ENCODE peak calls at places on chromosomes 6 and 20, in four cellular contexts. X, E, S and V are unnamed samples.

GRCh38 chr20:57592263-57593092 is 27.7 kb downstream of the ZBP1 start:
- DNase-seq in X (no peak), E (no peak), S (no peak), V (no peak)

GRCh38 chr6:91428953-91429560 is 842.2 kb upstream of the MAP3K7 start:
- DNase-seq in X (no peak), E (no peak), S (no peak), V (no peak)

GRCh38 chr6:170525795-170526194 is 27.3 kb downstream of the PSMB1 start:
- DNase-seq in X (no peak), E (no peak), S (no peak), V (no peak)

GRCh38 chr6:112130878-112131277 is 43.5 kb downstream of the FAM229B start:
- DNase-seq in X (no peak), E (no peak), S (no peak), V (no peak)

GRCh38 chr20:1087311-1087710 is 31.1 kb upstream of the PSMF1 start:
- DNase-seq in X (no peak), E (no peak), S (no peak), V (no peak)

GRCh38 chr20:9903048-9903651 is 64.3 kb upstream of the PAK5 start:
- DNase-seq in X (no peak), E (no peak), S (no peak), V (no peak)

GRCh38 chr6:71929047-71929446 is 42.7 kb downstream of the RIMS1 start:
- DNase-seq in X (no peak), E (no peak), S (no peak), V (no peak)

GRCh38 chr20:24662756-24663399 is 193.4 kb downstream of the SYNDIG1 start:
- DNase-seq in X (no peak), E (no peak), S (no peak), V (no peak)

GRCh38 chr20:33793011-33793931 is 17.9 kb upstream of the CHMP4B start:
- DNase-seq in X (no peak), E (no peak), S (no peak), V (no peak)

GRCh38 chr20:5630071-5630470 is 120.1 kb upstream of the SHLD1 start:
- DNase-seq in X (no peak), E (no peak), S (no peak), V (no peak)

GRCh38 chr20:49701313-49701731 is 12.4 kb downstream of the B4GALT5 start:
- DNase-seq in X (peak), E (no peak), S (no peak), V (peak)

GRCh38 chr6:43668151-43669028 is 19.2 kb downstream of the MRPS18A start:
- DNase-seq in X (peak), E (peak), S (peak), V (peak)

GRCh38 chr6:112909781-112910180 is 562.7 kb downstream of the RFPL4B start:
- DNase-seq in X (no peak), E (no peak), S (no peak), V (peak)

GRCh38 chr6:28336284-28337024 is 506 bp upstream of the ZSCAN31 start:
- DNase-seq in X (no peak), E (peak), S (peak), V (peak)

GRCh38 chr6:108117427-108118358 is 43.2 kb upstream of the OSTM1 start:
- DNase-seq in X (no peak), E (peak), S (peak), V (peak)

GRCh38 chr6:123569575-123569974 is 67.2 kb downstream of the TRDN start:
- DNase-seq in X (no peak), E (no peak), S (no peak), V (no peak)

GRCh38 chr6:143498428-143498827 is 13.1 kb downstream of the FUCA2 start:
- DNase-seq in X (no peak), E (no peak), S (no peak), V (no peak)

GRCh38 chr6:31396422-31397152 is 6.8 kb upstream of the MICA start:
- DNase-seq in X (peak), E (peak), S (peak), V (peak)

GRCh38 chr6:32291549-32291948 is 67.7 kb upstream of the NOTCH4 start:
- DNase-seq in X (no peak), E (no peak), S (no peak), V (no peak)

GRCh38 chr6:137851669-137852068 is 15.4 kb upstream of the TNFAIP3 start:
- DNase-seq in X (no peak), E (no peak), S (peak), V (no peak)

GRCh38 chr6:9136141-9136865 is 701.0 kb upstream of the SLC35B3 start:
- DNase-seq in X (no peak), E (no peak), S (no peak), V (no peak)

GRCh38 chr20:49207071-49207470 is 12.1 kb upstream of the DDX27 start:
- DNase-seq in X (no peak), E (no peak), S (no peak), V (no peak)

GRCh38 chr6:151082079-151082478 is 157.7 kb upstream of the AKAP12 start:
- DNase-seq in X (no peak), E (no peak), S (peak), V (no peak)

GRCh38 chr20:53444386-53444785 is 149.3 kb downstream of the ZNF217 start:
- DNase-seq in X (no peak), E (no peak), S (no peak), V (no peak)

GRCh38 chr6:87789198-87789899 is 87.3 kb upstream of the AKIRIN2 start:
- DNase-seq in X (peak), E (no peak), S (peak), V (peak)

GRCh38 chr20:33490023-33490933 is at the start of gene CBFA2T2:
- DNase-seq in X (peak), E (peak), S (no peak), V (peak)